ENCODE peak calls at places on chromosomes 5 and 9, in nine cellular contexts. L is AG04450, I is mesendoderm, W is ovary, B is SJSA1, P is GM23248, U is dorsolateral prefrontal cortex, J is IMR-90, D is OCI-LY7. Y is an unnamed sample.

GRCh38 chr5:13201022-13201421 is 743.5 kb downstream of the DNAH5 start:
- DNase-seq in L (no peak), I (no peak), W (no peak), B (no peak), P (no peak), U (no peak), J (no peak), D (no peak), Y (no peak)

GRCh38 chr5:154755361-154756202 is at the start of gene LARP1:
- DNase-seq in L (no peak), I (peak), W (no peak), B (peak), P (peak), U (peak), J (peak), D (peak), Y (no peak)

GRCh38 chr5:151257731-151258715 is 5.0 kb downstream of the GM2A start:
- DNase-seq in L (no peak), I (peak), W (no peak), B (no peak), P (peak), U (no peak), J (peak), D (peak), Y (no peak)

GRCh38 chr9:137243626-137244485 is 2.8 kb downstream of the TUBB4B start:
- DNase-seq in L (no peak), I (peak), W (no peak), B (no peak), P (peak), U (no peak), J (no peak), D (no peak), Y (no peak)

GRCh38 chr5:147920420-147921030 is 14.2 kb upstream of the C5orf46 start:
- DNase-seq in L (no peak), I (no peak), W (no peak), B (no peak), P (no peak), U (no peak), J (no peak), D (no peak), Y (no peak)

GRCh38 chr5:157004893-157005551 is 42.0 kb upstream of the TIMD4 start:
- DNase-seq in L (no peak), I (no peak), W (no peak), B (no peak), P (peak), U (no peak), J (no peak), D (no peak), Y (no peak)

GRCh38 chr9:131872006-131872405 is 132.1 kb upstream of the RAPGEF1 start:
- DNase-seq in L (no peak), I (peak), W (no peak), B (no peak), P (no peak), U (peak), J (no peak), D (no peak), Y (no peak)

GRCh38 chr9:136484153-136485048 is 1.6 kb upstream of the SEC16A start:
- DNase-seq in L (no peak), I (no peak), W (peak), B (no peak), P (peak), U (no peak), J (no peak), D (no peak), Y (peak)

GRCh38 chr5:109412981-109413402 is 3.2 kb upstream of the PJA2 start:
- DNase-seq in L (no peak), I (no peak), W (no peak), B (no peak), P (no peak), U (no peak), J (no peak), D (no peak), Y (no peak)

GRCh38 chr9:86242012-86242411 is 17.4 kb downstream of the C9orf153 start:
- DNase-seq in L (no peak), I (peak), W (no peak), B (no peak), P (no peak), U (no peak), J (no peak), D (no peak), Y (no peak)

GRCh38 chr5:74579215-74579614 is 61.3 kb downstream of the ENC1 start:
- DNase-seq in L (no peak), I (no peak), W (no peak), B (no peak), P (no peak), U (no peak), J (no peak), D (no peak), Y (no peak)

GRCh38 chr5:151406322-151406947 is 41.0 kb upstream of the SLC36A1 start:
- DNase-seq in L (no peak), I (peak), W (no peak), B (no peak), P (peak), U (no peak), J (peak), D (peak), Y (no peak)

GRCh38 chr9:126436545-126437269 is 110.1 kb downstream of the MVB12B start:
- DNase-seq in L (no peak), I (no peak), W (no peak), B (no peak), P (peak), U (no peak), J (peak), D (no peak), Y (no peak)

GRCh38 chr5:72064801-72065570 is 42.3 kb upstream of the MAP1B start:
- DNase-seq in L (no peak), I (peak), W (no peak), B (no peak), P (no peak), U (no peak), J (no peak), D (no peak), Y (no peak)

GRCh38 chr9:92561374-92562329 is 25.9 kb upstream of the ECM2 start:
- DNase-seq in L (peak), I (no peak), W (no peak), B (no peak), P (peak), U (no peak), J (peak), D (no peak), Y (no peak)

GRCh38 chr9:4118666-4119065 is 181.2 kb downstream of the GLIS3 start:
- DNase-seq in L (no peak), I (no peak), W (peak), B (no peak), P (no peak), U (no peak), J (no peak), D (no peak), Y (no peak)

GRCh38 chr5:159616967-159617366 is 286.7 kb upstream of the IL12B start:
- DNase-seq in L (no peak), I (no peak), W (no peak), B (no peak), P (peak), U (no peak), J (peak), D (no peak), Y (no peak)

GRCh38 chr5:179142434-179143198 is 82.4 kb downstream of the ZNF354C start:
- DNase-seq in L (peak), I (peak), W (no peak), B (no peak), P (peak), U (no peak), J (peak), D (no peak), Y (no peak)

GRCh38 chr5:38011641-38012188 is 171.9 kb upstream of the GDNF start:
- DNase-seq in L (no peak), I (no peak), W (no peak), B (no peak), P (no peak), U (no peak), J (no peak), D (no peak), Y (no peak)

GRCh38 chr5:151006704-151007334 is 13.6 kb upstream of the GPX3 start:
- DNase-seq in L (no peak), I (no peak), W (peak), B (no peak), P (no peak), U (no peak), J (no peak), D (no peak), Y (no peak)

GRCh38 chr5:125575561-125576504 is 829.4 kb upstream of the ZNF608 start:
- DNase-seq in L (no peak), I (peak), W (no peak), B (no peak), P (no peak), U (peak), J (no peak), D (no peak), Y (no peak)

GRCh38 chr5:149766460-149767277 is 36.6 kb downstream of the PPARGC1B start:
- DNase-seq in L (no peak), I (no peak), W (no peak), B (no peak), P (no peak), U (no peak), J (no peak), D (no peak), Y (no peak)

GRCh38 chr5:149764086-149764485 is 34.0 kb downstream of the PPARGC1B start:
- DNase-seq in L (no peak), I (no peak), W (no peak), B (no peak), P (no peak), U (no peak), J (no peak), D (no peak), Y (no peak)

GRCh38 chr5:149765932-149766331 is 35.8 kb downstream of the PPARGC1B start:
- DNase-seq in L (no peak), I (peak), W (no peak), B (no peak), P (no peak), U (no peak), J (no peak), D (peak), Y (no peak)

GRCh38 chr5:149762958-149763630 is 33.0 kb downstream of the PPARGC1B start:
- DNase-seq in L (no peak), I (no peak), W (no peak), B (no peak), P (no peak), U (no peak), J (no peak), D (no peak), Y (no peak)

DNA sequence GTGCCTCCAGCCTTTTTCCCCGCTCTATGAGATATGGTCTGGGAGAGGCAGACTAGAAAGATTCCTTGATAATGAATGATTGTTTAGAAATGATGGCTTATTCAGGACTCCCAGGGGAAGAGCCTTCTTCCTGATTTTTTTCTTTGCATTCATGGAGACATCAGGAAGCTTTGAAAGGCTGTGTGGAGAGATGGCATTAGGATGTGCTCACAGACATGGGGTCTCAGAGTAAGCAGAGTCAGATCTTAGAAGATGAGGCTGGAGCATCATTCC is 37.1 kb downstream of the PPARGC1B start:
- DNase-seq in L (no peak), I (no peak), W (no peak), B (no peak), P (no peak), U (no peak), J (no peak), D (no peak), Y (no peak)
- H3K27ac ChIP-seq in L (no peak), I (no peak), W (no peak), B (no peak), P (no peak), U (no peak), J (no peak), D (no peak), Y (no peak)

DNA sequence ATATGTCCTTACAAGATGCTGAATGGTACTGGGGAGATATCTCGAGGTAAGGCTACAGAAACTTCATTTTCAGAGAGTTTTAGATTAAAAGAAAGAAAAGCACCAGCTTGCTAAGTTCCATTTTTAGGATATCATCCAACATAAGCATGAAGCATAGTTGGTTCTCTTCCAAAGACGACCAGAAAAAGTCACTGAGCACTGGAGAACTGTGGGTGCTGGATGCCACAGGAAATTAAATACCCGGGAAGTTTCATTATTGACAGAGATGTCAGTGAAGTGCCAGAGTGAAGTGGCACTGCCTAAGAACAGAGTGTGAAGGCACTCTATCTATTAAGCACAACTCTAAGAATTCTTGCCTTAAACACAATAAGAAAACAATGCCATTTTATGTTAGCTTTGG is 76.8 kb downstream of the PIK3R1 start:
- DNase-seq in L (no peak), I (no peak), W (no peak), B (no peak), P (peak), U (no peak), J (peak), D (no peak), Y (no peak)
- H3K27ac ChIP-seq in L (no peak), I (no peak), W (no peak), B (no peak), P (no peak), U (peak), J (no peak), D (no peak), Y (peak)

DNA sequence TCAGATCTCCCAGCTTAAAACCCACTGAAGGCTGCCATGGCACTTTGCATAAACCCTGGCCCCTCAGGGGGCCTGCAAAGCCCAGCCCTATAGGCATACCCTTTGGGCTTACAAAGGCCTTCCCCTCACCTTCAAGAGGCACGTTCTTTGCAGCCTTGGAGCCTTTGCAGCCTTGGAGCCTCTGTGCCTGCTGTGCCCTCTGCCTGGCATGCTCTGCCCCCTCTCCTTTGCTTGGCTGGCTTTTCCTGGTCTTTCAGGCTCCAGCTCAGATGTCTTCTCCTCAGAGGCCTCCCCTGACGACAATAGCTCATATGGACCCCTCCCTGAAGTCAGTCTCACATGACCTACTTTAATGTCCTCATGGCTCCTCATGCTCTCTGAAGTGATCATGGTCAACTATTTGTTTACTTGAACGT is 60.3 kb downstream of the CXXC5 start:
- DNase-seq in L (no peak), I (no peak), W (no peak), B (no peak), P (no peak), U (no peak), J (no peak), D (no peak), Y (no peak)
- H3K27ac ChIP-seq in L (no peak), I (peak), W (no peak), B (peak), P (peak), U (peak), J (no peak), D (peak), Y (peak)

GRCh38 chr9:14272924-14273528 is 40.9 kb downstream of the NFIB start:
- DNase-seq in L (no peak), I (no peak), W (no peak), B (no peak), P (no peak), U (no peak), J (no peak), D (no peak), Y (no peak)
- H3K27ac ChIP-seq in L (no peak), I (no peak), W (no peak), B (no peak), P (no peak), U (peak), J (no peak), D (no peak), Y (peak)

Y was measured in uterus.